ENCODE peak calls at places on chromosomes 3 and 15, in six cellular contexts. F is mesendoderm, D is fibroblast of mammary gland, N is HL-60, Q is kidney epithelial cell, U is skeletal muscle cell. B is an unnamed sample.

GRCh38 chr15:70269991-70270751 is 172.5 kb upstream of the TLE3 start:
- DNase-seq in N (no peak), U (peak; percentile 58), D (peak; percentile 52), F (no peak), Q (no peak), B (no peak)

GRCh38 chr3:58640700-58641372 is 25.7 kb downstream of the FAM3D start:
- DNase-seq in N (peak; percentile 49), U (no peak), Q (no peak), F (peak; percentile 88), D (peak; percentile 71), B (peak; percentile 90)

GRCh38 chr3:42442640-42443039 is 32.2 kb upstream of the LYZL4 start:
- DNase-seq in N (no peak), D (no peak), Q (no peak), U (no peak), F (peak; percentile 40), B (peak; percentile 9)

GRCh38 chr3:114120211-114120610 is 58.6 kb downstream of the DRD3 start:
- DNase-seq in D (no peak), U (no peak), N (no peak), F (no peak), Q (no peak), B (no peak)

GRCh38 chr3:100042577-100042981 is 71.7 kb downstream of the FILIP1L start:
- DNase-seq in U (peak; percentile 58), N (no peak), F (no peak), Q (no peak), D (peak; percentile 83), B (no peak)

GRCh38 chr3:73432021-73432722 is 192.6 kb downstream of the PDZRN3 start:
- DNase-seq in Q (no peak), F (peak; percentile 69), D (peak; percentile 63), N (peak; percentile 24), U (no peak), B (peak; percentile 76)

GRCh38 chr3:169218314-169218983 is 445.1 kb downstream of the MECOM start:
- DNase-seq in U (no peak), D (peak; percentile 45), Q (no peak), N (no peak), F (peak; percentile 86), B (peak; percentile 62)

GRCh38 chr3:193016437-193016887 is 98.8 kb upstream of the MB21D2 start:
- DNase-seq in Q (no peak), N (no peak), U (no peak), D (peak; percentile 9), F (peak; percentile 52), B (peak; percentile 51)

GRCh38 chr3:128066111-128066510 is 13.9 kb downstream of the SEC61A1 start:
- DNase-seq in D (peak; percentile 46), F (no peak), Q (no peak), N (no peak), U (no peak), B (no peak)

GRCh38 chr3:134369231-134369741 is 5.0 kb downstream of the AMOTL2 start:
- DNase-seq in F (peak; percentile 88), D (peak; percentile 62), N (no peak), U (no peak), Q (no peak), B (no peak)

GRCh38 chr3:59555593-59556315 is 505.9 kb upstream of the CFAP20DC start:
- DNase-seq in F (no peak), Q (no peak), U (peak; percentile 27), N (no peak), D (peak; percentile 72), B (no peak)

GRCh38 chr15:89121414-89121813 is 33.2 kb downstream of the ABHD2 start:
- DNase-seq in Q (no peak), F (no peak), U (no peak), D (peak; percentile 34), N (no peak), B (no peak)

GRCh38 chr3:62084558-62084957 is 288.8 kb downstream of the FEZF2 start:
- DNase-seq in Q (peak; percentile 42), N (no peak), F (peak; percentile 52), D (no peak), U (no peak), B (no peak)

GRCh38 chr15:82572311-82572710 is 32.1 kb upstream of the RPS17 start:
- DNase-seq in D (peak; percentile 13), N (no peak), U (no peak), Q (no peak), F (no peak), B (no peak)

GRCh38 chr3:61964566-61964965 is 403.2 kb downstream of the PTPRG start:
- DNase-seq in N (no peak), U (peak; percentile 42), F (no peak), Q (no peak), D (peak; percentile 28), B (no peak)

GRCh38 chr3:151210676-151211381 is 7.8 kb upstream of the GPR171 start:
- DNase-seq in D (peak; percentile 8), U (no peak), N (peak; percentile 15), Q (no peak), F (peak; percentile 29), B (peak; percentile 15)

GRCh38 chr3:196412704-196413103 is 19.5 kb downstream of the UBXN7 start:
- DNase-seq in F (no peak), N (no peak), D (no peak), U (no peak), Q (no peak), B (no peak)

GRCh38 chr15:77862651-77863104 is 214.8 kb downstream of the TBC1D2B start:
- DNase-seq in D (no peak), Q (no peak), F (no peak), U (no peak), N (no peak), B (no peak)

GRCh38 chr3:62169871-62170660 is 203.3 kb downstream of the FEZF2 start:
- DNase-seq in D (peak; percentile 34), U (peak; percentile 24), Q (peak; percentile 23), N (no peak), F (peak; percentile 95), B (no peak)

GRCh38 chr15:100349321-100349695 is 7.5 kb upstream of the ADAMTS17 start:
- DNase-seq in N (no peak), F (no peak), D (no peak), U (no peak), Q (no peak), B (no peak)
- H3K4me3 ChIP-seq in N (peak overlapping the region; percentile 61), F (no peak overlapping the region), D (peak overlapping the region; percentile 74), U (peak overlapping the region; percentile 70), Q (no peak overlapping the region), B (peak overlapping the region; percentile 73)

GRCh38 chr3:38226273-38226672 is 39.3 kb upstream of the SLC22A13 start:
- DNase-seq in Q (no peak), F (no peak), U (no peak), N (no peak), D (peak; percentile 65), B (no peak)

GRCh38 chr3:38224357-38224756 is 41.3 kb upstream of the SLC22A13 start:
- DNase-seq in N (no peak), U (no peak), Q (no peak), F (no peak), D (no peak), B (no peak)

GRCh38 chr3:38229036-38229435 is 36.6 kb upstream of the SLC22A13 start:
- DNase-seq in N (no peak), F (no peak), Q (no peak), U (no peak), D (peak; percentile 21), B (no peak)

GRCh38 chr3:38232701-38233100 is 32.9 kb upstream of the SLC22A13 start:
- DNase-seq in N (no peak), D (no peak), U (no peak), F (no peak), Q (no peak), B (no peak)

GRCh38 chr3:38227989-38228388 is 37.6 kb upstream of the SLC22A13 start:
- DNase-seq in D (peak; percentile 60), F (no peak), U (peak; percentile 35), N (no peak), Q (no peak), B (no peak)
- H3K4me3 ChIP-seq in D (no peak overlapping the region), F (no peak overlapping the region), U (no peak overlapping the region), N (no peak overlapping the region), Q (no peak overlapping the region), B (no peak overlapping the region)

GRCh38 chr3:126954141-126954845 is 28.6 kb upstream of the PLXNA1 start:
- DNase-seq in N (no peak), F (no peak), D (no peak), Q (no peak), U (no peak), B (no peak)

GRCh38 chr3:126948980-126949535 is 33.9 kb upstream of the PLXNA1 start:
- DNase-seq in N (no peak), F (no peak), D (no peak), U (no peak), Q (no peak), B (no peak)

GRCh38 chr3:126952261-126952982 is 30.5 kb upstream of the PLXNA1 start:
- DNase-seq in U (no peak), Q (no peak), N (no peak), F (no peak), D (no peak), B (no peak)

GRCh38 chr3:126952983-126953660 is 29.8 kb upstream of the PLXNA1 start:
- DNase-seq in Q (no peak), U (no peak), N (no peak), F (no peak), D (no peak), B (no peak)

DNA sequence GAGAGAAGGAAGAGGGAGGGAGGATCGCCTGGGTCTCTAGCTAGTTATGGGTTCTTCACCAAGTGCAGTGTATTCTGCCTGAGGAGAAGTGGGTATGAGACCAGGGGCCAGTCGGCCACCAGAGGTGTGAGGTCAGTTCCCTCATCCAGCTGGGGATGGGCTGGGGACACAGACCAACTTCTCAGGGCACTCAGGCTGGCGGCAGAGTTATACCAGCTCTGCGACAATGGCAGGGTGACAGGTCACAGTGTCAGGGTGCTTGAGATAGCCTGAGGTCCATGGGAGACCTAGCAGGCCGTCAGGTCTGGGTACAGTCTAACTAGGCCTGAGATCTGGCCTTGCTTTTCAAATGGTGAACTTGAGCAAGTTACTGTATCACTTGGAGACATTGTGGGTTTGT is 31.4 kb upstream of the PLXNA1 start:
- DNase-seq in U (no peak), F (no peak), D (no peak), N (no peak), Q (no peak), B (no peak)
- H3K4me3 ChIP-seq in U (no peak overlapping the region), F (no peak overlapping the region), D (no peak overlapping the region), N (no peak overlapping the region), Q (no peak overlapping the region), B (no peak overlapping the region)

GRCh38 chr3:9549600-9549999 is 4.0 kb downstream of the LHFPL4 start:
- DNase-seq in U (no peak), D (no peak), F (no peak), N (no peak), Q (no peak), B (no peak)

GRCh38 chr3:9553949-9554513 is 409 bp upstream of the LHFPL4 start:
- DNase-seq in U (no peak), N (no peak), Q (no peak), F (peak; percentile 9), D (no peak), B (peak; percentile 3)

GRCh38 chr3:9552252-9552999 is 1.2 kb downstream of the LHFPL4 start:
- DNase-seq in U (no peak), D (peak; percentile 45), Q (peak; percentile 18), F (peak; percentile 89), N (peak; percentile 23), B (peak; percentile 92)

GRCh38 chr3:9550999-9551398 is 2.6 kb downstream of the LHFPL4 start:
- DNase-seq in F (peak; percentile 58), U (no peak), D (no peak), N (no peak), Q (no peak), B (peak; percentile 31)

GRCh38 chr3:9553021-9553948 is at the start of gene LHFPL4:
- DNase-seq in N (no peak), D (no peak), Q (no peak), F (peak; percentile 20), U (no peak), B (peak; percentile 58)
- H3K4me3 ChIP-seq in N (peak within 1 kb of the TSS; percentile 39), D (no peak within 1 kb of the TSS), Q (no peak within 1 kb of the TSS), F (peak within 1 kb of the TSS; percentile 42), U (no peak within 1 kb of the TSS), B (peak within 1 kb of the TSS; percentile 63)

GRCh38 chr3:72289708-72290104 is 504.8 kb upstream of the PROK2 start:
- DNase-seq in Q (no peak), D (no peak), F (no peak), N (no peak), U (no peak), B (no peak)
- H3K4me3 ChIP-seq in Q (no peak overlapping the region), D (no peak overlapping the region), F (no peak overlapping the region), N (no peak overlapping the region), U (no peak overlapping the region), B (no peak overlapping the region)

B was measured in neural progenitor cell.